ENCODE peak calls at places on chromosomes 5 and 9, in ten cellular contexts. G, V, S, X, E, C, M, A, L and Y are unnamed samples.

GRCh38 chr5:151628112-151628823 is 37.1 kb upstream of the FAT2 start:
- DNase-seq in G (no peak), V (no peak), S (no peak), X (no peak), E (no peak), C (no peak), M (no peak), A (no peak), L (no peak), Y (no peak)

GRCh38 chr5:139475865-139476651 is 5.3 kb downstream of the SMIM33 start:
- DNase-seq in G (no peak), V (no peak), S (no peak), X (peak; percentile 7), E (no peak), C (no peak), M (no peak), A (no peak), L (no peak), Y (no peak)

GRCh38 chr9:18424132-18424531 is 49.8 kb upstream of the ADAMTSL1 start:
- DNase-seq in G (no peak), V (no peak), S (no peak), X (no peak), E (no peak), C (no peak), M (no peak), A (no peak), L (no peak), Y (no peak)

GRCh38 chr5:67165524-67166459 is 30.8 kb downstream of the CD180 start:
- DNase-seq in G (peak; percentile 94), V (peak; percentile 89), S (peak; percentile 89), X (peak; percentile 22), E (peak; percentile 74), C (peak; percentile 95), M (peak; percentile 73), A (peak; percentile 41), L (no peak), Y (peak; percentile 92)

GRCh38 chr9:134326754-134327526 is 685 bp downstream of the RXRA start:
- DNase-seq in G (peak; percentile 63), V (no peak), S (no peak), X (peak; percentile 62), E (peak; percentile 43), C (peak; percentile 87), M (no peak), A (peak; percentile 84), L (no peak), Y (peak; percentile 76)

GRCh38 chr9:104589611-104590010 is 9.6 kb downstream of the OR13C5 start:
- DNase-seq in G (no peak), V (no peak), S (no peak), X (no peak), E (no peak), C (no peak), M (no peak), A (no peak), L (no peak), Y (no peak)

GRCh38 chr5:64939772-64940510 is 171.2 kb downstream of the CWC27 start:
- DNase-seq in G (peak; percentile 59), V (peak; percentile 53), S (peak; percentile 64), X (peak; percentile 23), E (peak; percentile 15), C (peak; percentile 44), M (no peak), A (no peak), L (no peak), Y (peak; percentile 63)

GRCh38 chr9:138077898-138078540 is 200.4 kb downstream of the CACNA1B start:
- DNase-seq in G (no peak), V (no peak), S (peak; percentile 23), X (no peak), E (no peak), C (peak; percentile 36), M (no peak), A (peak; percentile 2), L (no peak), Y (peak; percentile 57)

GRCh38 chr5:154418344-154418820 is 27.4 kb upstream of the SAP30L start:
- DNase-seq in G (peak; percentile 17), V (no peak), S (no peak), X (no peak), E (no peak), C (peak; percentile 29), M (no peak), A (no peak), L (no peak), Y (no peak)

GRCh38 chr9:83521017-83521810 is 17.0 kb downstream of the FRMD3 start:
- DNase-seq in G (no peak), V (no peak), S (no peak), X (no peak), E (no peak), C (no peak), M (no peak), A (no peak), L (no peak), Y (no peak)

GRCh38 chr5:145697251-145698016 is 137.7 kb downstream of the PRELID2 start:
- DNase-seq in G (peak; percentile 68), V (no peak), S (no peak), X (peak; percentile 45), E (peak; percentile 68), C (no peak), M (peak; percentile 40), A (peak; percentile 24), L (peak; percentile 30), Y (no peak)

GRCh38 chr9:18805386-18805785 is 227.6 kb downstream of the SAXO1 start:
- DNase-seq in G (no peak), V (no peak), S (no peak), X (no peak), E (no peak), C (no peak), M (no peak), A (no peak), L (no peak), Y (no peak)

GRCh38 chr5:20248102-20248501 is 260.1 kb upstream of the CDH18 start:
- DNase-seq in G (no peak), V (no peak), S (no peak), X (no peak), E (no peak), C (no peak), M (no peak), A (no peak), L (no peak), Y (no peak)

GRCh38 chr5:122153774-122154173 is 24.4 kb downstream of the ZNF474 start:
- DNase-seq in G (no peak), V (no peak), S (no peak), X (no peak), E (no peak), C (no peak), M (no peak), A (no peak), L (no peak), Y (no peak)

GRCh38 chr9:93601666-93602065 is 25.3 kb downstream of the PHF2 start:
- DNase-seq in G (no peak), V (no peak), S (no peak), X (no peak), E (no peak), C (no peak), M (no peak), A (no peak), L (no peak), Y (no peak)

GRCh38 chr5:69275563-69275962 is 40.9 kb downstream of the CDK7 start:
- DNase-seq in G (no peak), V (no peak), S (no peak), X (no peak), E (no peak), C (no peak), M (no peak), A (no peak), L (no peak), Y (no peak)
- H3K36me3 ChIP-seq in G (peaks cover 23% of the 10 kb centered on the region), V (peaks cover 50% of the 10 kb centered on the region), S (peaks cover 83% of the 10 kb centered on the region), X (peaks cover 67% of the 10 kb centered on the region), E (peaks cover 11% of the 10 kb centered on the region), C (no peaks in the 10 kb centered on the region), M (peaks cover 23% of the 10 kb centered on the region), A (peaks cover 43% of the 10 kb centered on the region), L (peaks cover 33% of the 10 kb centered on the region), Y (no peaks in the 10 kb centered on the region)

GRCh38 chr9:99720455-99721050 is 101.1 kb upstream of the NR4A3 start:
- DNase-seq in G (no peak), V (no peak), S (no peak), X (no peak), E (no peak), C (no peak), M (no peak), A (no peak), L (no peak), Y (no peak)
- H3K4me3 ChIP-seq in G (no peak overlapping the region), V (no peak overlapping the region), S (peak overlapping the region; percentile 19), X (no peak overlapping the region), E (no peak overlapping the region), C (peak overlapping the region; percentile 5), M (no peak overlapping the region), A (no peak overlapping the region), L (no peak overlapping the region), Y (no peak overlapping the region)

DNA sequence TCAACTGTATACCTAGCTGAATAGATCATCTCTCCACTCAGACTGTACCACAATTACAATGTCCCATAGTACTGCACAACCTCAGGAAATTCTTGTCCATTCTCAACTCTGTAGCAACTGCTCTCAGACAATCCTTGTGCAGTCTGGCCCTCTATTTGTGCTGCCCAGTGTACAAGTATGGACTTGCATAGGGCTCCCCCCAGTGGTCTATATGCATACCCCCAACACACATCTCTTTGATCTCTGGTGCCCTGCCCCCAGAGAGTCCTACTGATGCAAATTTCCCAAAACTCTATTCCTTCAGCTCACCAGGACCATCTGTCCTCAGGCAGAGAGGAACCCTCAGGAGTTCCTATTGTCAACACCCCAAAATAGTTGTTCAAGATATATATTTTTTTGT is 205.3 kb downstream of the SLCO4C1 start:
- DNase-seq in G (peak; percentile 64), V (no peak), S (no peak), X (peak; percentile 4), E (no peak), C (no peak), M (peak; percentile 36), A (peak; percentile 43), L (peak; percentile 2), Y (no peak)
- TF ChIP-seq POLR2AphosphoS5 in G (no peak), V (no peak), S (no peak), X (no peak), E (no peak), C (no peak), M (no peak), A (no peak), L (no peak), Y (no peak)

GRCh38 chr9:4679268-4680177 is at the start of gene CDC37L1:
- DNase-seq in G (peak; percentile 98), V (peak; percentile 99), S (peak; percentile 99), X (peak; percentile 91), E (peak; percentile 98), C (peak; percentile 100), M (peak; percentile 87), A (peak; percentile 93), L (peak; percentile 48), Y (peak; percentile 99)
- H3K36me3 ChIP-seq in G (no peaks in the 10 kb centered on the region), V (no peaks in the 10 kb centered on the region), S (no peaks in the 10 kb centered on the region), X (peaks cover 7% of the 10 kb centered on the region), E (no peaks in the 10 kb centered on the region), C (no peaks in the 10 kb centered on the region), M (no peaks in the 10 kb centered on the region), A (peaks cover 3% of the 10 kb centered on the region), L (peaks cover 3% of the 10 kb centered on the region), Y (no peaks in the 10 kb centered on the region)

GRCh38 chr5:83076742-83077661 is at the start of the genes TMEM167A and XRCC4:
- DNase-seq in G (peak; percentile 100), V (peak; percentile 85), S (peak; percentile 96), X (peak; percentile 95), E (peak; percentile 97), C (peak; percentile 98), M (peak; percentile 98), A (peak; percentile 85), L (peak; percentile 89), Y (peak; percentile 99)
- H3K4me3 ChIP-seq in G (peak within 1 kb of the TSS; percentile 70), V (peak within 1 kb of the TSS; percentile 99), S (peak within 1 kb of the TSS; percentile 69), X (peak within 1 kb of the TSS; percentile 93), E (peak within 1 kb of the TSS; percentile 98), C (peak within 1 kb of the TSS; percentile 86), M (peak within 1 kb of the TSS; percentile 93), A (peak within 1 kb of the TSS; percentile 97), L (peak within 1 kb of the TSS; percentile 96), Y (peak within 1 kb of the TSS; percentile 88)